ENCODE peak calls at places on chromosomes 12 and 14, in four cellular contexts. One of them, this sample, is unnamed.

GRCh38 chr14:105433161-105433605 is 13.6 kb downstream of the MTA1 start:
- DNase-seq in naive B cell: no peak
- DNase-seq in HuH-7.5: no peak
- DNase-seq in NCI-H1092 treated with DMSO at 0.1 percent for 48 hours: no peak
- DNase-seq in this sample: no peak

GRCh38 chr14:71220462-71220861 is 313.2 kb downstream of the PCNX1 start:
- DNase-seq in naive B cell: no peak
- DNase-seq in HuH-7.5: no peak
- DNase-seq in NCI-H1092 treated with DMSO at 0.1 percent for 48 hours: no peak
- DNase-seq in this sample: no peak

GRCh38 chr12:39792938-39793337 is 173.3 kb upstream of the ABCD2 start:
- DNase-seq in naive B cell: no peak
- DNase-seq in HuH-7.5: no peak
- DNase-seq in NCI-H1092 treated with DMSO at 0.1 percent for 48 hours: no peak
- DNase-seq in this sample: no peak

GRCh38 chr12:109626378-109627115 is 53.0 kb downstream of the MVK start:
- DNase-seq in naive B cell: no peak
- DNase-seq in HuH-7.5: no peak
- DNase-seq in NCI-H1092 treated with DMSO at 0.1 percent for 48 hours: no peak
- DNase-seq in this sample: no peak

GRCh38 chr12:16563519-16563918 is 42.4 kb downstream of the LMO3 start:
- DNase-seq in naive B cell: no peak
- DNase-seq in HuH-7.5: no peak
- DNase-seq in NCI-H1092 treated with DMSO at 0.1 percent for 48 hours: no peak
- DNase-seq in this sample: no peak

GRCh38 chr12:59067068-59067467 is 146.8 kb upstream of the LRIG3 start:
- DNase-seq in naive B cell: no peak
- DNase-seq in HuH-7.5: no peak
- DNase-seq in NCI-H1092 treated with DMSO at 0.1 percent for 48 hours: no peak
- DNase-seq in this sample: no peak

GRCh38 chr14:105168979-105169507 is 467 bp upstream of the JAG2 start:
- DNase-seq in naive B cell: peak
- DNase-seq in HuH-7.5: peak
- DNase-seq in NCI-H1092 treated with DMSO at 0.1 percent for 48 hours: no peak
- DNase-seq in this sample: no peak

GRCh38 chr12:1246637-1247036 is 255.6 kb downstream of the ERC1 start:
- DNase-seq in naive B cell: no peak
- DNase-seq in HuH-7.5: no peak
- DNase-seq in NCI-H1092 treated with DMSO at 0.1 percent for 48 hours: no peak
- DNase-seq in this sample: no peak

GRCh38 chr14:55136868-55137785 is 8.1 kb downstream of the LGALS3 start:
- DNase-seq in naive B cell: no peak
- DNase-seq in HuH-7.5: no peak
- DNase-seq in NCI-H1092 treated with DMSO at 0.1 percent for 48 hours: no peak
- DNase-seq in this sample: peak

GRCh38 chr12:74626397-74626796 is 88.8 kb downstream of the ATXN7L3B start:
- DNase-seq in naive B cell: no peak
- DNase-seq in HuH-7.5: no peak
- DNase-seq in NCI-H1092 treated with DMSO at 0.1 percent for 48 hours: no peak
- DNase-seq in this sample: no peak

GRCh38 chr14:22556021-22556989 is 32.7 kb downstream of the DAD1 start:
- DNase-seq in naive B cell: peak
- DNase-seq in HuH-7.5: no peak
- DNase-seq in NCI-H1092 treated with DMSO at 0.1 percent for 48 hours: no peak
- DNase-seq in this sample: peak

GRCh38 chr12:111268738-111269572 is 99.9 kb downstream of the PHETA1 start:
- DNase-seq in naive B cell: no peak
- DNase-seq in HuH-7.5: no peak
- DNase-seq in NCI-H1092 treated with DMSO at 0.1 percent for 48 hours: no peak
- DNase-seq in this sample: no peak

GRCh38 chr14:101556131-101556530 is 5.2 kb upstream of the DIO3 start:
- DNase-seq in naive B cell: no peak
- DNase-seq in HuH-7.5: no peak
- DNase-seq in NCI-H1092 treated with DMSO at 0.1 percent for 48 hours: no peak
- DNase-seq in this sample: no peak

GRCh38 chr12:95116773-95117172 is 43.4 kb upstream of the NR2C1 start:
- DNase-seq in naive B cell: no peak
- DNase-seq in HuH-7.5: no peak
- DNase-seq in NCI-H1092 treated with DMSO at 0.1 percent for 48 hours: no peak
- DNase-seq in this sample: no peak